ENCODE peak calls at places on chromosomes 16 and 17, in seven cellular contexts. F, A, J, M, K, L and I are unnamed samples.

GRCh38 chr17:31481783-31482081 is 90.3 kb downstream of the RAB11FIP4 start:
- DNase-seq in F (peak; percentile 54), A (no peak), J (no peak), M (no peak), K (no peak), L (no peak), I (no peak)

GRCh38 chr16:31331807-31332301 is 23.1 kb upstream of the ITGAX start:
- DNase-seq in F (no peak), A (no peak), J (no peak), M (no peak), K (no peak), L (no peak), I (no peak)

GRCh38 chr16:57723170-57723569 is 12.4 kb upstream of the KATNB1 start:
- DNase-seq in F (no peak), A (no peak), J (no peak), M (no peak), K (no peak), L (peak; percentile 44), I (no peak)

GRCh38 chr17:30570596-30571265 is 93.5 kb downstream of the GOSR1 start:
- DNase-seq in F (no peak), A (no peak), J (peak; percentile 50), M (no peak), K (no peak), L (peak; percentile 30), I (no peak)

GRCh38 chr16:72823961-72824490 is 223.9 kb downstream of the ZFHX3 start:
- DNase-seq in F (no peak), A (no peak), J (no peak), M (no peak), K (no peak), L (no peak), I (no peak)

GRCh38 chr17:27518048-27518447 is 61.8 kb downstream of the KSR1 start:
- DNase-seq in F (no peak), A (no peak), J (no peak), M (no peak), K (no peak), L (no peak), I (no peak)

GRCh38 chr17:82003411-82004381 is 19.0 kb downstream of the CENPX start:
- DNase-seq in F (peak; percentile 80), A (no peak), J (peak; percentile 92), M (peak; percentile 97), K (peak; percentile 80), L (no peak), I (no peak)

GRCh38 chr16:78529881-78530280 is 430.4 kb downstream of the WWOX start:
- DNase-seq in F (no peak), A (no peak), J (no peak), M (no peak), K (no peak), L (no peak), I (no peak)

GRCh38 chr17:78892062-78892456 is 10.9 kb downstream of the CEP295NL start:
- DNase-seq in F (no peak), A (no peak), J (no peak), M (no peak), K (no peak), L (no peak), I (no peak)

GRCh38 chr17:65533855-65534457 is 27.5 kb downstream of the AXIN2 start:
- DNase-seq in F (peak; percentile 12), A (no peak), J (peak; percentile 20), M (no peak), K (no peak), L (no peak), I (no peak)

GRCh38 chr16:2845116-2845515 is 12.9 kb downstream of the PRSS22 start:
- DNase-seq in F (no peak), A (no peak), J (no peak), M (no peak), K (no peak), L (no peak), I (no peak)

GRCh38 chr16:667780-668518 is at the start of gene RHOT2:
- DNase-seq in F (peak; percentile 77), A (peak; percentile 93), J (peak; percentile 98), M (peak; percentile 89), K (peak; percentile 96), L (peak; percentile 98), I (peak; percentile 96)

GRCh38 chr16:84308120-84308519 is 13.4 kb downstream of the WFDC1 start:
- DNase-seq in F (peak; percentile 55), A (peak; percentile 16), J (no peak), M (no peak), K (peak; percentile 73), L (peak; percentile 88), I (no peak)

GRCh38 chr17:30594223-30594952 is 117.2 kb downstream of the GOSR1 start:
- DNase-seq in F (no peak), A (no peak), J (peak; percentile 61), M (no peak), K (no peak), L (no peak), I (no peak)

GRCh38 chr17:35705705-35706104 is 25.7 kb upstream of the RASL10B start:
- DNase-seq in F (no peak), A (no peak), J (no peak), M (no peak), K (no peak), L (no peak), I (no peak)

GRCh38 chr17:57603978-57604377 is 141.1 kb downstream of the CCDC182 start:
- DNase-seq in F (no peak), A (peak; percentile 82), J (no peak), M (no peak), K (no peak), L (no peak), I (peak; percentile 90)

DNA sequence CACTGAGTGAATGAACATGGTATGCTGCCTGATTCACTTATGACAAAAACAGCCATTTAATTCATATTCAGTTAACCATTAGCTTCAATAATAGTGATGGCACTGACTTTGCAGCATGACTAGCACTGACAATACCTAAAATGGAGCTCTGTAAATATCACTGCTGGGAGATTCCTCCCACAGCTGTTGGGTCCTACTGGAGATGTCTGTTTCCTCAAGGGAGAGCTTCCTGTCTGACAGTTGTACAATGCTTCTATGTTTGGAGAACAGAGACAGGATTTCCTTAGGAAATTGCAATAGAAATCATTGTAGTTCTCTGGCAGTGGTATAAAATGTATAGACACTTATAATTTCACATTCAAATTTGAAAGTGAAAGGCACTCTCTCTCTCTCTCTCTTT is 695.9 kb upstream of the CDH8 start:
- DNase-seq in F (no peak), A (no peak), J (no peak), M (no peak), K (no peak), L (no peak), I (no peak)
- H3K4me3 ChIP-seq in F (no peak overlapping the region), A (no peak overlapping the region), J (no peak overlapping the region), M (no peak overlapping the region), K (no peak overlapping the region), L (no peak overlapping the region), I (no peak overlapping the region)

DNA sequence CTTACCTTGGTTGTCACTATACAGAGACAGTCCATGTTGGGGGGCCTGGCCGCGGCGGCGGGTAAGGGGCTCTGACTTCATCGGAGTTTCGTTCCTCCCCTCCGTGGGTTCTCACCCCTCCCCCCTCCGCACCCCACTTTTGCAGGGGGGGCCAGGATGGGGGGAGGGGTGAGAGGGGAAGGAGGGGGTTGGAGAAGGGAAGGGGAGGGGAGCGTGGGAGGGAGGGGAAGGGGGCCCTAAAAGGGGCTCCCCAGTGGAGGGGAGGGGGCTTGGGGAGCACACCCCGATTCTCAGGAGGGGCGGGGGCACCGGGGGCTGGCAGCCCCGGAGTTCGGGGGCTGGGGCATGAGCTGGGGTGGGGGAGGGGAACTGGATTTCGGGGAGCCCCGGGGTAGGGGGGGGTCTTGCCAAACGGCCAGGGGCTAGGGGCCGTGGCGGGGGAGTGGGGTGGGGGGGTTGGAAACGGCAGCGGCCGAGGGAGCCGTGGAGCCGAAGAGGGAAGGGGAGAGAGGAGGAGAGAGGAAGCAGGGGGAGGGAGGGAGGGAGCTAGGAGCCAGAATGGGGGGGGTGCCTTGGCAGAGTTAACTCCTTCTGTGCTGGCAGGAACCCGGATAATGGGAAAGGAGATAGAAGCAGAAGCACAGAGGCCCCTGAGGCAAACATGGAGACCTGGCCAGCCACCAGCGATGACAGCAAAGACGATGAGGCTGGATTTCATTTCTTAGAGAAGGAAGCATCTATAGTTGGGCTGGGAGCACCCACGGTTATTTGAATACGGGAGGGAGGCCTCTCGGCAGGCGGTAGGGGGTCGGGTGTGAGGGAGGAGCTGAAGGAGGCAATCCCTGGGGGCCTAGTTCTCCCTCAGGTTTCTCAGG is 2.3 kb downstream of the DLG4 start:
- DNase-seq in F (no peak), A (peak; percentile 47), J (no peak), M (peak; percentile 81), K (peak; percentile 74), L (peak; percentile 81), I (no peak)
- H3K4me3 ChIP-seq in F (no peak overlapping the region), A (peak overlapping the region; percentile 18), J (no peak overlapping the region), M (peak overlapping the region; percentile 71), K (peak overlapping the region; percentile 46), L (peak overlapping the region; percentile 59), I (peak overlapping the region; percentile 22)

DNA sequence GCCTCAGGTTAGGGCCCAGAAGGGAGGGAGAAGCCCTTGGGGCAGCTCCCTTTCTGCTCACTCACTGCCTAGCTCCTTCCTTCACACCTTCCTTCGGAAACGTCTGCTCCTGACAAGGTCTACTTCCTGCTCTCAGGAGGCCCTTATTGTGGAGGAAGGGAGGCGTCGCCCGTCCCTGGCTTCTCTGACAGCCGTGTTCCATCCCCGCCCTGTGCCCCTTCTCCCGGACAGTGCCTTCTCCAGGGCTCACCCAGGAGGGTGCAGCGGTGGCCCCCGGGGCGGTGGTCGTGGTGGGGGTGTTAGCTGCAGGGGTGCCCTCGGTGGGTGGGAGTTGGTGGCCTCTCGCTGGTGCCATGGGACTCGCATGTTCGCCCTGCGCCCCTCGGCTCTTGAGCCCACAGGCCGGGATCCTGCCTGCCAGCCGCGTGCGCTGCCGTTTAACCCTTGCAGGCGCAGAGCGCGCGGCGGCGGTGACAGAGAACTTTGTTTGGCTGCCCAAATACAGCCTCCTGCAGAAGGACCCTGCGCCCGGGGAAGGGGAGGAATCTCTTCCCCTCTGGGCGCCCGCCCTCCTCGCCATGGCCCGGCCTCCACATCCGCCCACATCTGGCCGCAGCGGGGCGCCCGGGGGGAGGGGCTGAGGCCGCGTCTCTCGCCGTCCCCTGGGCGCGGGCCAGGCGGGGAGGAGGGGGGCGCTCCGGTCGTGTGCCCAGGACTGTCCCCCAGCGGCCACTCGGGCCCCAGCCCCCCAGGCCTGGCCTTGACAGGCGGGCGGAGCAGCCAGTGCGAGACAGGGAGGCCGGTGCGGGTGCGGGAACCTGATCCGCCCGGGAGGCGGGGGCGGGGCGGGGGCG is 231.9 kb downstream of the SEC14L1 start:
- DNase-seq in F (no peak), A (peak; percentile 87), J (peak; percentile 97), M (peak; percentile 82), K (peak; percentile 92), L (peak; percentile 95), I (peak; percentile 84)
- H3K4me3 ChIP-seq in F (no peak overlapping the region), A (peak overlapping the region; percentile 85), J (peak overlapping the region; percentile 60), M (peak overlapping the region; percentile 82), K (peak overlapping the region; percentile 73), L (peak overlapping the region; percentile 97), I (peak overlapping the region; percentile 99)

GRCh38 chr16:82630688-82631087 is 3.9 kb downstream of the CDH13 start:
- DNase-seq in F (no peak), A (no peak), J (no peak), M (peak; percentile 66), K (no peak), L (no peak), I (no peak)
- H3K4me3 ChIP-seq in F (no peak overlapping the region), A (no peak overlapping the region), J (no peak overlapping the region), M (no peak overlapping the region), K (no peak overlapping the region), L (no peak overlapping the region), I (no peak overlapping the region)